ENCODE peak calls at places on chromosomes 5 and 9, in seven cellular contexts. V, B, Y, E, P, C and U are unnamed samples.

GRCh38 chr5:154467655-154468354 is 10.2 kb downstream of the HAND1 start:
- DNase-seq in Y (no peak), V (peak), E (peak), C (peak), B (peak), P (peak), U (peak)

GRCh38 chr5:3392306-3392939 is 203.2 kb upstream of the IRX1 start:
- DNase-seq in E (no peak), V (no peak), Y (no peak), P (no peak), C (peak), B (peak), U (peak)

GRCh38 chr9:27870404-27870803 is 297.1 kb upstream of the C9orf72 start:
- DNase-seq in C (no peak), V (peak), B (no peak), P (no peak), E (no peak), Y (no peak), U (no peak)

GRCh38 chr5:81942746-81943145 is 29.1 kb upstream of the ATG10 start:
- DNase-seq in P (no peak), V (no peak), E (no peak), B (no peak), Y (no peak), C (no peak), U (no peak)

GRCh38 chr5:107949688-107950341 is 279.1 kb upstream of the EFNA5 start:
- DNase-seq in E (no peak), V (no peak), P (no peak), B (no peak), Y (no peak), C (no peak), U (no peak)

GRCh38 chr5:71865202-71865601 is 146.1 kb downstream of the CARTPT start:
- DNase-seq in C (no peak), P (no peak), Y (no peak), V (no peak), E (no peak), B (no peak), U (no peak)

GRCh38 chr9:138115506-138115905 is 237.9 kb downstream of the CACNA1B start:
- DNase-seq in C (no peak), E (no peak), B (no peak), P (no peak), Y (no peak), V (no peak), U (peak)

GRCh38 chr9:14661421-14662059 is 31.7 kb downstream of the ZDHHC21 start:
- DNase-seq in E (no peak), Y (no peak), V (peak), B (peak), P (no peak), C (no peak), U (peak)

GRCh38 chr5:116938488-116938887 is 363.9 kb upstream of the SEMA6A start:
- DNase-seq in P (no peak), V (no peak), C (no peak), E (no peak), Y (peak), B (no peak), U (no peak)

GRCh38 chr9:89896806-89897340 is 292.1 kb downstream of the GADD45G start:
- DNase-seq in P (no peak), Y (no peak), E (no peak), C (no peak), B (no peak), V (no peak), U (no peak)
- TF ChIP-seq TAF1 in P (no peak), Y (no peak), E (no peak), C (no peak), B (no peak), V (no peak), U (no peak)

GRCh38 chr5:171420429-171421231 is 1.2 kb downstream of the FGF18 start:
- DNase-seq in B (no peak), E (no peak), C (no peak), V (no peak), Y (no peak), P (no peak), U (peak)

GRCh38 chr5:171419663-171420428 is 399 bp downstream of the FGF18 start:
- DNase-seq in Y (no peak), V (no peak), E (no peak), B (no peak), C (peak), P (peak), U (peak)

GRCh38 chr5:171421331-171422262 is 2.1 kb downstream of the FGF18 start:
- DNase-seq in E (no peak), Y (no peak), V (no peak), B (no peak), P (no peak), C (no peak), U (peak)

GRCh38 chr5:171418316-171418981 is 998 bp upstream of the FGF18 start:
- DNase-seq in Y (peak), V (peak), E (no peak), B (peak), P (peak), C (peak), U (peak)

DNA sequence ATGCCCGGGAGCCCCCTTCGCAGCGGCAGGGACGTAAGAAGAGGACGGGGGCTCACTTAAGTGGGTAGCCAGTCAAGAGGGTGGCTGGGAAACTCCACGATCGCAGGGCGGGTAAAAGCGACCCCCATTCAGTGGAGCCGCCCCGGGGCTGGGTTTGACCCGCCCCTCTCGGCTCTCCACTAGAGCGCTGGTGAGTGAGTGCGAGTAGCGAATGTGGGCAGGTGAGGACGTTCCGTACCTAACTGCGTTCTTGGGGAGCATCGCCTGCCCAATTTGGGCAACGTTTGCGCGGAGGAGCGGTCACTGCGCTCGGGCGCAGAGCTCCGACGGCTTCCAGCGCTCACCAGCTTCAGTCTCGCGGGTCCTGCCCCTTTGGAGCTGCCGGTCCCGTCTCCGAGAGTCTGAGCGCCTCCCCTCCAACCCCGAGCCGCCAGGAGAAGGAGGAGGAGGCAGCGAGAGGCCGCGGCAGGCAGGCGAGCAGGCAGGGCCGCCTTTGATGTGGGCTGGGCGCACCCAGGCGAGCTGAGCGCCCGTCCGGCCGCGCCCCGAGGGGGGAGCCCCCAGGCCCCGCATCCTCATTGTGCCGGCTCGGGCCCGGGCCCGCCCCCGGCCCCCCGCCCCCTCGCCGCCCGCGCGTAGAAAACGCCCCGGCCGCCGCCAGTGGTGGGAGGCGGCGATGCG is at the start of gene FGF18:
- DNase-seq in P (peak), Y (no peak), B (peak), C (peak), V (peak), E (no peak), U (peak)
- TF ChIP-seq TAF1 in P (no peak), Y (peak), B (no peak), C (no peak), V (no peak), E (no peak), U (no peak)

GRCh38 chr9:89223398-89223977 is 44.9 kb upstream of the SHC3 start:
- DNase-seq in C (no peak), E (no peak), B (no peak), Y (no peak), P (no peak), V (no peak), U (no peak)

GRCh38 chr9:89225587-89225986 is 47.0 kb upstream of the SHC3 start:
- DNase-seq in V (no peak), P (no peak), E (no peak), C (no peak), Y (no peak), B (no peak), U (no peak)

GRCh38 chr9:89226076-89226475 is 47.5 kb upstream of the SHC3 start:
- DNase-seq in V (no peak), C (no peak), P (no peak), E (no peak), Y (peak), B (no peak), U (peak)
- TF ChIP-seq TAF1 in V (no peak), C (no peak), P (no peak), E (no peak), Y (no peak), B (no peak), U (no peak)

DNA sequence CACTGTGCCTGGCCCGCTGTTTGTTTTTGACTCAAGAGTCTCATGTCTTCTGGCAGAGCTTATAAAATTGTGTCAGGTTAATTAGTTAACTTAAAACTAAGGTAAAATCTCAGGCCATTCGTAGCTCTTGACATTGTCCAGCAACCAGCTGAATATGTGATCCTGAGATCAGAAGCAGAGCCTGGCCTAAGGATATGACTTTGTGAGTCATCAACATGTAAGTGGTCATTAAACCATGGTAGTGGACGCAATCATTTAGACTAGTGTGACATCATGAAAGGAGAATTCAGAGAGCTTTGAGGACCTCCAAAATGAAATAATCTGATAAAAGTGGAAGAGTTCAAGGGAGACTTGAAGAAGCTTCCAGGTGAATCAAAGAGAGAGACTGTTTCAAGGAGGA is 23.3 kb downstream of the SPZ1 start:
- DNase-seq in Y (no peak), P (no peak), V (no peak), E (no peak), C (no peak), B (no peak), U (no peak)
- TF ChIP-seq TAF1 in Y (no peak), P (no peak), V (no peak), E (no peak), C (no peak), B (no peak), U (no peak)

GRCh38 chr5:54329731-54330709 is 19.6 kb upstream of the ARL15 start:
- DNase-seq in P (no peak), E (no peak), B (no peak), V (no peak), C (no peak), Y (no peak), U (no peak)
- TF ChIP-seq TAF1 in P (no peak), E (no peak), B (no peak), V (no peak), C (no peak), Y (no peak), U (no peak)